ENCODE peak calls at places on chromosomes 3 and 15, in four cellular contexts. F is IMR-90, V is left ventricle myocardium inferior, P is dorsolateral prefrontal cortex. Q is an unnamed sample.

GRCh38 chr3:31550452-31551251 is 17.9 kb downstream of the STT3B start:
- DNase-seq in F (peak), V (no peak), P (no peak), Q (no peak)

GRCh38 chr15:57421110-57421509 is 44.8 kb downstream of the CGNL1 start:
- DNase-seq in F (no peak), P (no peak), V (no peak), Q (no peak)

GRCh38 chr3:117557469-117557868 is 847.9 kb downstream of the TUSC7 start:
- DNase-seq in F (no peak), V (no peak), P (no peak), Q (no peak)

GRCh38 chr3:111080357-111080937 is 8.8 kb downstream of the NECTIN3 start:
- DNase-seq in V (no peak), F (peak), P (no peak), Q (no peak)

GRCh38 chr3:141091416-141091815 is 40.3 kb downstream of the SPSB4 start:
- DNase-seq in V (no peak), P (no peak), F (no peak), Q (no peak)

GRCh38 chr3:58214484-58215316 is 3.9 kb upstream of the DNASE1L3 start:
- DNase-seq in F (peak), V (no peak), P (no peak), Q (no peak)

GRCh38 chr15:40051616-40052415 is 12.8 kb upstream of the SRP14 start:
- DNase-seq in P (no peak), F (no peak), V (no peak), Q (no peak)

GRCh38 chr15:77942611-77943211 is 134.8 kb downstream of the TBC1D2B start:
- DNase-seq in P (no peak), V (no peak), F (no peak), Q (no peak)

GRCh38 chr15:90709278-90709677 is 7.9 kb upstream of the BLM start:
- DNase-seq in V (no peak), P (no peak), F (no peak), Q (no peak)

GRCh38 chr3:124607163-124607562 is 123.1 kb upstream of the UMPS start:
- DNase-seq in V (no peak), P (no peak), F (peak), Q (no peak)

GRCh38 chr3:132399054-132399929 is 18.0 kb upstream of the DNAJC13 start:
- DNase-seq in F (peak), P (peak), V (no peak), Q (peak)

GRCh38 chr3:16808393-16809107 is 76.2 kb upstream of the PLCL2 start:
- DNase-seq in P (no peak), F (no peak), V (no peak), Q (no peak)
- TF ChIP-seq CTCF in P (no peak), F (no peak), V (no peak), Q (no peak)

GRCh38 chr15:101269479-101270223 is 7.6 kb downstream of the SELENOS start:
- DNase-seq in V (no peak), F (no peak), P (no peak), Q (no peak)
- TF ChIP-seq CTCF in V (peak), F (peak), P (no peak), Q (peak)

GRCh38 chr3:74067296-74067695 is 442.6 kb upstream of the PDZRN3 start:
- DNase-seq in V (no peak), F (peak), P (no peak), Q (no peak)
- TF ChIP-seq CTCF in V (peak), F (peak), P (peak), Q (peak)

GRCh38 chr3:146594843-146595482 is 10.2 kb downstream of the PLSCR5 start:
- DNase-seq in F (peak), V (no peak), P (no peak), Q (no peak)
- TF ChIP-seq CTCF in F (peak), V (peak), P (peak), Q (peak)

GRCh38 chr3:174620138-174620537 is 239.0 kb upstream of the NAALADL2 start:
- DNase-seq in F (no peak), P (no peak), V (no peak), Q (no peak)
- TF ChIP-seq CTCF in F (peak), P (no peak), V (peak), Q (peak)

GRCh38 chr3:148718982-148719862 is 21.5 kb downstream of the AGTR1 start:
- DNase-seq in P (no peak), V (no peak), F (peak), Q (no peak)
- TF ChIP-seq CTCF in P (peak), V (peak), F (peak), Q (peak)